ENCODE peak calls at places on chromosomes 5 and 9, in eight cellular contexts. One of them, this sample, is unnamed.

GRCh38 chr9:12838546-12838945 is 63.7 kb downstream of the LURAP1L start:
- DNase-seq in neuronal stem cell: no peak
- DNase-seq in tibial nerve: no peak
- DNase-seq in fibroblast of pulmonary artery: peak
- DNase-seq in fibroblast of lung: peak
- DNase-seq in GM23338: no peak
- DNase-seq in NT2/D1: no peak
- DNase-seq in epithelial cell of esophagus: no peak
- DNase-seq in this sample: no peak

GRCh38 chr9:74348777-74349176 is 148.4 kb upstream of the RORB start:
- DNase-seq in NT2/D1: no peak
- DNase-seq in epithelial cell of esophagus: no peak
- DNase-seq in fibroblast of lung: no peak
- DNase-seq in tibial nerve: no peak
- DNase-seq in neuronal stem cell: no peak
- DNase-seq in GM23338: no peak
- DNase-seq in fibroblast of pulmonary artery: no peak
- DNase-seq in this sample: no peak

GRCh38 chr5:174355995-174356394 is 310.5 kb downstream of the NSG2 start:
- DNase-seq in NT2/D1: no peak
- DNase-seq in epithelial cell of esophagus: no peak
- DNase-seq in neuronal stem cell: no peak
- DNase-seq in fibroblast of lung: no peak
- DNase-seq in tibial nerve: no peak
- DNase-seq in fibroblast of pulmonary artery: no peak
- DNase-seq in GM23338: no peak
- DNase-seq in this sample: no peak

GRCh38 chr9:33232866-33233265 is 7.1 kb upstream of the SPINK4 start:
- DNase-seq in fibroblast of pulmonary artery: no peak
- DNase-seq in GM23338: no peak
- DNase-seq in NT2/D1: no peak
- DNase-seq in fibroblast of lung: peak
- DNase-seq in epithelial cell of esophagus: no peak
- DNase-seq in tibial nerve: no peak
- DNase-seq in neuronal stem cell: no peak
- DNase-seq in this sample: no peak

GRCh38 chr9:129173296-129174101 is 4.6 kb downstream of the IER5L start:
- DNase-seq in neuronal stem cell: no peak
- DNase-seq in epithelial cell of esophagus: no peak
- DNase-seq in fibroblast of lung: no peak
- DNase-seq in GM23338: no peak
- DNase-seq in fibroblast of pulmonary artery: no peak
- DNase-seq in tibial nerve: no peak
- DNase-seq in NT2/D1: no peak
- DNase-seq in this sample: no peak

GRCh38 chr5:124748687-124749594 is 2.5 kb upstream of the ZNF608 start:
- DNase-seq in GM23338: peak
- DNase-seq in fibroblast of lung: peak
- DNase-seq in tibial nerve: peak
- DNase-seq in epithelial cell of esophagus: peak
- DNase-seq in fibroblast of pulmonary artery: peak
- DNase-seq in neuronal stem cell: peak
- DNase-seq in NT2/D1: peak
- DNase-seq in this sample: peak

GRCh38 chr5:39025456-39025855 is 48.7 kb downstream of the RICTOR start:
- DNase-seq in fibroblast of lung: no peak
- DNase-seq in NT2/D1: no peak
- DNase-seq in epithelial cell of esophagus: no peak
- DNase-seq in GM23338: no peak
- DNase-seq in tibial nerve: no peak
- DNase-seq in neuronal stem cell: no peak
- DNase-seq in fibroblast of pulmonary artery: no peak
- DNase-seq in this sample: no peak

GRCh38 chr9:22238809-22239684 is 207.6 kb upstream of the DMRTA1 start:
- DNase-seq in GM23338: peak
- DNase-seq in NT2/D1: no peak
- DNase-seq in neuronal stem cell: no peak
- DNase-seq in tibial nerve: no peak
- DNase-seq in fibroblast of lung: peak
- DNase-seq in fibroblast of pulmonary artery: peak
- DNase-seq in epithelial cell of esophagus: peak
- DNase-seq in this sample: no peak

GRCh38 chr5:124662261-124662781 is 84.1 kb downstream of the ZNF608 start:
- DNase-seq in tibial nerve: no peak
- DNase-seq in NT2/D1: no peak
- DNase-seq in fibroblast of pulmonary artery: no peak
- DNase-seq in GM23338: peak
- DNase-seq in epithelial cell of esophagus: peak
- DNase-seq in neuronal stem cell: peak
- DNase-seq in fibroblast of lung: no peak
- DNase-seq in this sample: no peak

GRCh38 chr9:114691046-114691955 is 9.3 kb upstream of the TEX48 start:
- DNase-seq in NT2/D1: no peak
- DNase-seq in epithelial cell of esophagus: peak
- DNase-seq in tibial nerve: no peak
- DNase-seq in fibroblast of pulmonary artery: peak
- DNase-seq in GM23338: no peak
- DNase-seq in neuronal stem cell: no peak
- DNase-seq in fibroblast of lung: peak
- DNase-seq in this sample: peak

GRCh38 chr5:150616024-150616470 is 24.4 kb upstream of the SYNPO start:
- DNase-seq in NT2/D1: no peak
- DNase-seq in fibroblast of pulmonary artery: no peak
- DNase-seq in neuronal stem cell: no peak
- DNase-seq in fibroblast of lung: peak
- DNase-seq in epithelial cell of esophagus: no peak
- DNase-seq in tibial nerve: no peak
- DNase-seq in GM23338: no peak
- DNase-seq in this sample: no peak

GRCh38 chr5:95723632-95724369 is 7.3 kb upstream of the RHOBTB3 start:
- DNase-seq in fibroblast of lung: no peak
- DNase-seq in epithelial cell of esophagus: no peak
- DNase-seq in fibroblast of pulmonary artery: peak
- DNase-seq in neuronal stem cell: no peak
- DNase-seq in tibial nerve: no peak
- DNase-seq in GM23338: peak
- DNase-seq in NT2/D1: no peak
- DNase-seq in this sample: no peak

GRCh38 chr9:134152022-134152448 is 12.3 kb downstream of the RNU6ATAC start:
- DNase-seq in epithelial cell of esophagus: no peak
- DNase-seq in neuronal stem cell: no peak
- DNase-seq in GM23338: no peak
- DNase-seq in NT2/D1: no peak
- DNase-seq in fibroblast of lung: no peak
- DNase-seq in tibial nerve: no peak
- DNase-seq in fibroblast of pulmonary artery: no peak
- DNase-seq in this sample: no peak

GRCh38 chr9:36143242-36143641 is 6.7 kb downstream of the GLIPR2 start:
- DNase-seq in NT2/D1: no peak
- DNase-seq in tibial nerve: no peak
- DNase-seq in epithelial cell of esophagus: no peak
- DNase-seq in fibroblast of pulmonary artery: no peak
- DNase-seq in fibroblast of lung: no peak
- DNase-seq in GM23338: no peak
- DNase-seq in neuronal stem cell: no peak
- DNase-seq in this sample: no peak

GRCh38 chr9:97703437-97704326 is 6.5 kb upstream of the XPA start:
- DNase-seq in NT2/D1: no peak
- DNase-seq in epithelial cell of esophagus: peak
- DNase-seq in fibroblast of pulmonary artery: peak
- DNase-seq in neuronal stem cell: no peak
- DNase-seq in fibroblast of lung: peak
- DNase-seq in tibial nerve: no peak
- DNase-seq in GM23338: no peak
- DNase-seq in this sample: peak

GRCh38 chr9:114516913-114517312 is 11.6 kb upstream of the WHRN start:
- DNase-seq in tibial nerve: no peak
- DNase-seq in fibroblast of lung: peak
- DNase-seq in NT2/D1: no peak
- DNase-seq in neuronal stem cell: no peak
- DNase-seq in fibroblast of pulmonary artery: peak
- DNase-seq in GM23338: no peak
- DNase-seq in epithelial cell of esophagus: peak
- DNase-seq in this sample: no peak

GRCh38 chr5:125550237-125550636 is 803.8 kb upstream of the ZNF608 start:
- DNase-seq in fibroblast of pulmonary artery: peak
- DNase-seq in tibial nerve: no peak
- DNase-seq in GM23338: no peak
- DNase-seq in neuronal stem cell: no peak
- DNase-seq in epithelial cell of esophagus: no peak
- DNase-seq in NT2/D1: no peak
- DNase-seq in fibroblast of lung: peak
- DNase-seq in this sample: peak

GRCh38 chr5:42992035-42992570 is 48.0 kb downstream of the ANXA2R start:
- DNase-seq in fibroblast of lung: peak
- DNase-seq in neuronal stem cell: no peak
- DNase-seq in fibroblast of pulmonary artery: peak
- DNase-seq in epithelial cell of esophagus: peak
- DNase-seq in NT2/D1: no peak
- DNase-seq in tibial nerve: peak
- DNase-seq in GM23338: peak
- DNase-seq in this sample: peak

GRCh38 chr5:82163459-82164108 is 114.6 kb downstream of the RPS23 start:
- DNase-seq in tibial nerve: no peak
- DNase-seq in fibroblast of pulmonary artery: peak
- DNase-seq in NT2/D1: no peak
- DNase-seq in fibroblast of lung: peak
- DNase-seq in epithelial cell of esophagus: peak
- DNase-seq in GM23338: no peak
- DNase-seq in neuronal stem cell: no peak
- DNase-seq in this sample: peak

GRCh38 chr5:36090033-36090432 is 23.4 kb upstream of the UGT3A2 start:
- DNase-seq in NT2/D1: peak
- DNase-seq in epithelial cell of esophagus: peak
- DNase-seq in fibroblast of lung: peak
- DNase-seq in neuronal stem cell: no peak
- DNase-seq in fibroblast of pulmonary artery: peak
- DNase-seq in GM23338: peak
- DNase-seq in tibial nerve: no peak
- DNase-seq in this sample: no peak

GRCh38 chr5:88808153-88808552 is 74.8 kb downstream of the MEF2C start:
- DNase-seq in NT2/D1: no peak
- DNase-seq in neuronal stem cell: no peak
- DNase-seq in tibial nerve: no peak
- DNase-seq in fibroblast of pulmonary artery: no peak
- DNase-seq in GM23338: no peak
- DNase-seq in fibroblast of lung: no peak
- DNase-seq in epithelial cell of esophagus: no peak
- DNase-seq in this sample: no peak

GRCh38 chr9:128713941-128714573 is 9.9 kb downstream of the ZDHHC12 start:
- DNase-seq in NT2/D1: no peak
- DNase-seq in fibroblast of lung: no peak
- DNase-seq in neuronal stem cell: no peak
- DNase-seq in epithelial cell of esophagus: no peak
- DNase-seq in fibroblast of pulmonary artery: no peak
- DNase-seq in GM23338: no peak
- DNase-seq in tibial nerve: no peak
- DNase-seq in this sample: no peak

GRCh38 chr5:34686762-34687268 is 30.7 kb downstream of the RAI14 start:
- DNase-seq in GM23338: no peak
- DNase-seq in NT2/D1: no peak
- DNase-seq in tibial nerve: no peak
- DNase-seq in fibroblast of pulmonary artery: peak
- DNase-seq in fibroblast of lung: peak
- DNase-seq in epithelial cell of esophagus: peak
- DNase-seq in neuronal stem cell: no peak
- DNase-seq in this sample: peak

GRCh38 chr5:178284996-178285395 is 52.4 kb upstream of the PHYKPL start:
- DNase-seq in NT2/D1: no peak
- DNase-seq in fibroblast of lung: no peak
- DNase-seq in GM23338: no peak
- DNase-seq in epithelial cell of esophagus: no peak
- DNase-seq in neuronal stem cell: no peak
- DNase-seq in tibial nerve: no peak
- DNase-seq in fibroblast of pulmonary artery: no peak
- DNase-seq in this sample: no peak

DNA sequence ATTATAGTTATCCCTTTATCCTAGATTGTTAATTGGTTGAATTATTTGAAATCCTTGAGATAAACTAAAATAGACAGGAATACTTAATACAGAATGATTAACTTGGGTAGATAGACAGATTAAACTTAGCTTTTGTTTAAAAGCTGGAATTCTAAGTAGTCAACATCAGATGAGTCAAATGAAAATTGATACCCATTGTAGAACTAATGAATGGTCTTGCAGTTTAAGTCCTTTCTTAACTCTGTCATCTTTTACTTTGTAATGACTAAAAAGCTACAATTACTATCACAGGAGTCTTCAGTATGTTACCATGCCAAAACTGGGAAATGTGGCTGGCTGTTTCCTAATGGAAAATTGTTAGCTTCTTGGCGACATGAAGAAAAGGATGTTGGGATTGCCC is 20.3 kb upstream of the ANXA1 start:
- DNase-seq in epithelial cell of esophagus: no peak
- DNase-seq in neuronal stem cell: no peak
- DNase-seq in GM23338: no peak
- DNase-seq in fibroblast of lung: no peak
- DNase-seq in tibial nerve: no peak
- DNase-seq in NT2/D1: no peak
- DNase-seq in fibroblast of pulmonary artery: no peak
- DNase-seq in this sample: no peak
- H3K4me3 ChIP-seq in epithelial cell of esophagus: no peak
- H3K4me3 ChIP-seq in neuronal stem cell: no peak
- H3K4me3 ChIP-seq in GM23338: no peak
- H3K4me3 ChIP-seq in fibroblast of lung: no peak
- H3K4me3 ChIP-seq in tibial nerve: no peak
- H3K4me3 ChIP-seq in NT2/D1: no peak
- H3K4me3 ChIP-seq in fibroblast of pulmonary artery: peak
- H3K4me3 ChIP-seq in this sample: no peak

GRCh38 chr5:8831251-8831650 is 714.6 kb downstream of the SEMA5A start:
- DNase-seq in fibroblast of lung: no peak
- DNase-seq in neuronal stem cell: no peak
- DNase-seq in fibroblast of pulmonary artery: no peak
- DNase-seq in epithelial cell of esophagus: no peak
- DNase-seq in NT2/D1: no peak
- DNase-seq in GM23338: no peak
- DNase-seq in tibial nerve: no peak
- DNase-seq in this sample: no peak
- H3K4me3 ChIP-seq in fibroblast of lung: no peak
- H3K4me3 ChIP-seq in neuronal stem cell: no peak
- H3K4me3 ChIP-seq in fibroblast of pulmonary artery: no peak
- H3K4me3 ChIP-seq in epithelial cell of esophagus: no peak
- H3K4me3 ChIP-seq in NT2/D1: no peak
- H3K4me3 ChIP-seq in GM23338: no peak
- H3K4me3 ChIP-seq in tibial nerve: no peak
- H3K4me3 ChIP-seq in this sample: no peak

GRCh38 chr9:70260606-70261005 is 1.8 kb downstream of the SMC5 start:
- DNase-seq in GM23338: no peak
- DNase-seq in neuronal stem cell: no peak
- DNase-seq in NT2/D1: no peak
- DNase-seq in fibroblast of pulmonary artery: no peak
- DNase-seq in fibroblast of lung: no peak
- DNase-seq in tibial nerve: no peak
- DNase-seq in epithelial cell of esophagus: no peak
- DNase-seq in this sample: no peak
- H3K4me3 ChIP-seq in GM23338: peak
- H3K4me3 ChIP-seq in neuronal stem cell: no peak
- H3K4me3 ChIP-seq in NT2/D1: peak
- H3K4me3 ChIP-seq in fibroblast of pulmonary artery: peak
- H3K4me3 ChIP-seq in fibroblast of lung: peak
- H3K4me3 ChIP-seq in tibial nerve: no peak
- H3K4me3 ChIP-seq in epithelial cell of esophagus: peak
- H3K4me3 ChIP-seq in this sample: peak

GRCh38 chr9:125821078-125821477 is 73.9 kb downstream of the PBX3 start:
- DNase-seq in epithelial cell of esophagus: no peak
- DNase-seq in fibroblast of lung: no peak
- DNase-seq in NT2/D1: no peak
- DNase-seq in tibial nerve: no peak
- DNase-seq in fibroblast of pulmonary artery: no peak
- DNase-seq in neuronal stem cell: no peak
- DNase-seq in GM23338: no peak
- DNase-seq in this sample: no peak
- H3K4me3 ChIP-seq in epithelial cell of esophagus: no peak
- H3K4me3 ChIP-seq in fibroblast of lung: no peak
- H3K4me3 ChIP-seq in NT2/D1: no peak
- H3K4me3 ChIP-seq in tibial nerve: no peak
- H3K4me3 ChIP-seq in fibroblast of pulmonary artery: no peak
- H3K4me3 ChIP-seq in neuronal stem cell: no peak
- H3K4me3 ChIP-seq in GM23338: no peak
- H3K4me3 ChIP-seq in this sample: no peak